ENCODE peak calls at places on chromosomes 11 and 22, in ten cellular contexts. J, Y, W, E, V, G, S, T, Z and I are unnamed samples.

GRCh38 chr11:16814410-16815046 is 76.1 kb downstream of the C11orf58 start:
- DNase-seq in J (no peak), Y (no peak), W (no peak), E (no peak), V (no peak), G (no peak), S (no peak), T (no peak), Z (peak; percentile 61), I (no peak)

GRCh38 chr11:96635655-96636054 is 245.8 kb downstream of the JRKL start:
- DNase-seq in J (no peak), Y (no peak), W (no peak), E (peak; percentile 32), V (no peak), G (no peak), S (no peak), T (no peak), Z (no peak), I (no peak)

GRCh38 chr11:60925685-60926267 is 1.5 kb downstream of the TMEM132A start:
- DNase-seq in J (no peak), Y (peak; percentile 45), W (no peak), E (no peak), V (peak; percentile 71), G (no peak), S (peak; percentile 52), T (peak; percentile 41), Z (no peak), I (no peak)

GRCh38 chr11:3201677-3202181 is 16.9 kb downstream of the MRGPRG start:
- DNase-seq in J (no peak), Y (no peak), W (no peak), E (no peak), V (no peak), G (peak; percentile 62), S (no peak), T (no peak), Z (peak; percentile 39), I (no peak)

GRCh38 chr11:117631336-117632090 is 165.5 kb downstream of the DSCAML1 start:
- DNase-seq in J (no peak), Y (no peak), W (no peak), E (no peak), V (no peak), G (no peak), S (no peak), T (no peak), Z (no peak), I (no peak)

GRCh38 chr11:63608353-63609345 is 5.6 kb downstream of the PLAAT3 start:
- DNase-seq in J (no peak), Y (peak; percentile 58), W (no peak), E (no peak), V (peak; percentile 87), G (peak; percentile 31), S (no peak), T (peak; percentile 76), Z (peak; percentile 52), I (peak; percentile 13)

GRCh38 chr22:49960967-49961600 is 512 bp downstream of the PIM3 start:
- DNase-seq in J (peak; percentile 77), Y (no peak), W (peak; percentile 40), E (peak; percentile 76), V (no peak), G (peak; percentile 77), S (peak; percentile 36), T (peak; percentile 59), Z (peak; percentile 80), I (peak; percentile 44)

GRCh38 chr11:20026629-20027545 is 133.4 kb downstream of the DBX1 start:
- DNase-seq in J (peak; percentile 25), Y (no peak), W (no peak), E (no peak), V (no peak), G (no peak), S (no peak), T (no peak), Z (no peak), I (peak; percentile 32)

GRCh38 chr22:43449205-43449830 is 37.5 kb downstream of the MPPED1 start:
- DNase-seq in J (no peak), Y (no peak), W (no peak), E (no peak), V (no peak), G (no peak), S (no peak), T (no peak), Z (no peak), I (no peak)

GRCh38 chr11:73389902-73390301 is 13.7 kb downstream of the RELT start:
- DNase-seq in J (peak; percentile 6), Y (no peak), W (no peak), E (no peak), V (no peak), G (no peak), S (no peak), T (no peak), Z (no peak), I (no peak)

GRCh38 chr11:103652013-103652412 is 384.4 kb upstream of the DDI1 start:
- DNase-seq in J (no peak), Y (peak; percentile 76), W (no peak), E (no peak), V (peak; percentile 73), G (no peak), S (no peak), T (no peak), Z (no peak), I (no peak)

GRCh38 chr22:17283423-17283822 is 64.2 kb upstream of the ADA2 start:
- DNase-seq in J (no peak), Y (no peak), W (no peak), E (no peak), V (no peak), G (no peak), S (no peak), T (no peak), Z (no peak), I (no peak)

GRCh38 chr22:25403284-25403606 is 161.2 kb upstream of the GRK3 start:
- DNase-seq in J (no peak), Y (no peak), W (no peak), E (no peak), V (no peak), G (no peak), S (no peak), T (peak; percentile 18), Z (peak; percentile 53), I (no peak)

GRCh38 chr11:70281114-70281729 is 10.7 kb downstream of the PPFIA1 start:
- DNase-seq in J (no peak), Y (peak; percentile 79), W (no peak), E (no peak), V (peak; percentile 80), G (no peak), S (no peak), T (peak; percentile 67), Z (no peak), I (no peak)

GRCh38 chr11:77473001-77473800 is 693 bp downstream of the PAK1 start:
- DNase-seq in J (peak; percentile 78), Y (no peak), W (peak; percentile 68), E (peak; percentile 72), V (no peak), G (no peak), S (peak; percentile 15), T (peak; percentile 65), Z (peak; percentile 70), I (peak; percentile 62)

GRCh38 chr11:76166314-76166713 is 40.0 kb downstream of the WNT11 start:
- DNase-seq in J (no peak), Y (no peak), W (no peak), E (peak; percentile 36), V (no peak), G (no peak), S (no peak), T (no peak), Z (no peak), I (no peak)

GRCh38 chr22:23071163-23072034 is 1.1 kb downstream of the GNAZ start:
- DNase-seq in J (peak; percentile 28), Y (no peak), W (no peak), E (peak; percentile 50), V (no peak), G (no peak), S (no peak), T (peak; percentile 12), Z (peak; percentile 62), I (no peak)

GRCh38 chr11:81700061-81700460 is 1033.6 kb downstream of the FAM181B start:
- DNase-seq in J (no peak), Y (peak; percentile 0), W (no peak), E (no peak), V (peak; percentile 0), G (no peak), S (no peak), T (no peak), Z (no peak), I (no peak)

GRCh38 chr11:119236891-119237290 is 30.8 kb downstream of the CBL start:
- DNase-seq in J (no peak), Y (peak; percentile 45), W (no peak), E (no peak), V (peak; percentile 25), G (no peak), S (no peak), T (peak; percentile 40), Z (no peak), I (no peak)

GRCh38 chr11:111845256-111846028 is 25.9 kb downstream of the ALG9 start:
- DNase-seq in J (no peak), Y (no peak), W (no peak), E (no peak), V (peak; percentile 24), G (no peak), S (no peak), T (peak; percentile 5), Z (no peak), I (no peak)

GRCh38 chr11:112085822-112086421 is 634 bp downstream of the TIMM8B start:
- DNase-seq in J (no peak), Y (no peak), W (peak; percentile 49), E (no peak), V (peak; percentile 42), G (no peak), S (peak; percentile 14), T (peak; percentile 48), Z (no peak), I (no peak)

GRCh38 chr11:64659417-64660144 is 63.4 kb downstream of the NRXN2 start:
- DNase-seq in J (no peak), Y (peak; percentile 75), W (no peak), E (peak; percentile 45), V (peak; percentile 94), G (no peak), S (peak; percentile 73), T (peak; percentile 46), Z (no peak), I (no peak)
- H3K4me3 ChIP-seq in J (no peak overlapping the region), Y (no peak overlapping the region), W (no peak overlapping the region), E (peak overlapping the region; percentile 51), V (no peak overlapping the region), G (peak overlapping the region; percentile 58), S (no peak overlapping the region), T (no peak overlapping the region), Z (no peak overlapping the region), I (no peak overlapping the region)

GRCh38 chr11:115501895-115502589 is 2.2 kb downstream of the CADM1 start:
- DNase-seq in J (no peak), Y (no peak), W (peak; percentile 81), E (no peak), V (no peak), G (no peak), S (no peak), T (no peak), Z (no peak), I (no peak)
- H3K4me3 ChIP-seq in J (no peak overlapping the region), Y (no peak overlapping the region), W (peak overlapping the region; percentile 87), E (peak overlapping the region; percentile 72), V (no peak overlapping the region), G (peak overlapping the region; percentile 79), S (peak overlapping the region; percentile 92), T (peak overlapping the region; percentile 54), Z (peak overlapping the region; percentile 62), I (peak overlapping the region; percentile 68)

GRCh38 chr11:10728154-10728553 is 22.9 kb upstream of the CTR9 start:
- DNase-seq in J (no peak), Y (no peak), W (no peak), E (no peak), V (no peak), G (no peak), S (no peak), T (no peak), Z (no peak), I (no peak)
- H3K4me3 ChIP-seq in J (no peak overlapping the region), Y (no peak overlapping the region), W (no peak overlapping the region), E (no peak overlapping the region), V (no peak overlapping the region), G (no peak overlapping the region), S (no peak overlapping the region), T (no peak overlapping the region), Z (no peak overlapping the region), I (no peak overlapping the region)

GRCh38 chr22:32207971-32208480 is 3.2 kb upstream of the RFPL2 start:
- DNase-seq in J (no peak), Y (no peak), W (no peak), E (no peak), V (no peak), G (no peak), S (no peak), T (no peak), Z (no peak), I (no peak)
- H3K4me3 ChIP-seq in J (no peak overlapping the region), Y (no peak overlapping the region), W (no peak overlapping the region), E (no peak overlapping the region), V (no peak overlapping the region), G (no peak overlapping the region), S (no peak overlapping the region), T (no peak overlapping the region), Z (no peak overlapping the region), I (no peak overlapping the region)